ENCODE peak calls at places on chromosomes 7 and 10, in ten cellular contexts. J is sigmoid colon, W is body of pancreas, L is testis, N is stomach, K is suprapubic skin, P is right lobe of liver, F is heart left ventricle, H is HepG2, E is Peyer's patch. Y is an unnamed sample.

GRCh38 chr10:48286356-48286755 is 11.9 kb upstream of the FRMPD2 start:
- DNase-seq in H (no peak), F (no peak), J (no peak), L (no peak), K (no peak), P (no peak), E (no peak), W (no peak), N (no peak), Y (no peak)

GRCh38 chr10:119162121-119162520 is 3.4 kb downstream of the SFXN4 start:
- DNase-seq in K (no peak), W (no peak), J (peak), F (no peak), P (no peak), H (no peak), E (no peak), L (no peak), N (no peak), Y (no peak)

GRCh38 chr10:71771821-71772617 is 1.3 kb downstream of the VSIR start:
- DNase-seq in P (no peak), F (peak), H (no peak), J (peak), K (no peak), L (peak), E (no peak), W (peak), N (peak), Y (peak)

GRCh38 chr10:67612577-67613537 is 83.1 kb downstream of the CTNNA3 start:
- DNase-seq in L (no peak), J (no peak), F (no peak), P (no peak), N (no peak), K (no peak), E (no peak), W (no peak), H (no peak), Y (no peak)

GRCh38 chr7:151385626-151386300 is 24.1 kb downstream of the WDR86 start:
- DNase-seq in P (no peak), J (no peak), K (no peak), E (no peak), L (no peak), N (no peak), W (no peak), F (no peak), H (no peak), Y (no peak)

GRCh38 chr10:86708068-86708782 is 39.9 kb downstream of the LDB3 start:
- DNase-seq in K (no peak), J (peak), F (no peak), H (no peak), L (no peak), P (no peak), E (no peak), W (no peak), N (no peak), Y (no peak)

GRCh38 chr10:107144490-107144889 is 20.0 kb downstream of the SORCS1 start:
- DNase-seq in H (no peak), W (no peak), F (no peak), K (no peak), P (no peak), J (no peak), E (no peak), L (peak), N (no peak), Y (no peak)

GRCh38 chr10:75397571-75397921 is 4.0 kb downstream of the ZNF503 start:
- DNase-seq in L (no peak), P (no peak), W (peak), H (no peak), N (no peak), F (no peak), K (no peak), J (no peak), E (no peak), Y (no peak)

GRCh38 chr10:22978287-22978686 is 50.4 kb downstream of the ARMC3 start:
- DNase-seq in W (no peak), H (no peak), N (no peak), K (no peak), J (no peak), F (no peak), E (no peak), L (peak), P (no peak), Y (no peak)

DNA sequence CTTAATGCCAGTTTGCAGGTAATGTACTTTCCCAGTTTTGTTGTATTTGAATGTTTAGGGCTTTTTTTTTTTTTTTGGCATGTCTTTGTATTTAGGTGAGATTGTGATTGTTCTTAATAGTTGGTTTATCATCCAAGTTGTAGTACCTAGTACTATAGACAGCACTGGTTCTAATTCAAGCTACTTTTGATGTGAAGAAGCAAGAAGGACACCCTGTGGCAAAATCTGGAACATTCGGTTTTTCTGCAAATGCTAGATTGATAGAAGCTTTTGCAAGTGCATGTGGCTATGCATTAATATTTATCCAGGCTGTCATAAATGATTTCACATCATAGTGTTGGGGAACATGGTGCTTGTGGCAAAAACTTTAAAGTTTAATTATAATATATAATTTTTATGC is 248.9 kb downstream of the FOXP2 start:
- DNase-seq in K (no peak), J (no peak), E (no peak), N (no peak), P (no peak), L (peak), W (peak), F (no peak), H (peak), Y (no peak)
- TF ChIP-seq CTCF in K (no peak), J (no peak), E (no peak), N (no peak), P (peak), L (no peak), W (peak), F (no peak), H (peak), Y (no peak)

GRCh38 chr10:102641880-102642552 is 2.3 kb upstream of the TRIM8 start:
- DNase-seq in P (peak), E (peak), F (peak), K (peak), W (peak), N (peak), H (peak), L (peak), J (peak), Y (peak)
- TF ChIP-seq POLR2A in P (peak), E (peak), F (peak), K (peak), W (peak), N (no peak), H (peak), L (peak), J (peak), Y (peak)

DNA sequence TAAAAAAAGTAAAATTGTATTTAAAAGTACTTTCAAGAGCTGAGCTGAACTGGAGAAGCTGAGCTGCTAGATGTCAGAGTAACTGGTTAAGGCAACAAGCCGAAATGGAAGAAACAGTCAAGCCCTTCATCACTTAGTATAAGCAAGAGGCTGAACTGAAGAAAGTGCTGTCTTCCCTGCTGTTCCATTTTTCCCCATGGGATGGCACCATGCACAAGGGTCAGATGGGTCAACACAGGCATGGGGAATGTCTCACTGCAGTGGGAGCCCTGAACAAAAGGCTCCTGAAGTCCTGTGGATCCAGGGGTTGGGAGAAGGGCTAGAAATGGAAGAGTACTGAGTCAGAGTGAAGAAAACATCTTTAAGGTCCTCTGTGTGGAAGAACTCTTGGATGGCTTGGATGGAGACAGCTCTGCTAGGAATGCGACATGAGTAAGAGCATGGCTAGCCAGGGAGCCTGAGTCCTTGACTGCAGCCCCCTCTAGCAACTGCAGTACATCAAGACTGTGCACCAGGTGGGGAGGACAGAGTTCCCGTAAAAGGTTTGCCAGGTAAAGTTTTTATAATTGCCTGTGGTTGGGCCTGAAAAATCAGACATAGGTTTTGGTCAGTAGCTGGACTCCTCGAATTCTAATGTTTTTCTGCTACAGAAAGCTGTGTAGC is 348.3 kb downstream of the GPR158 start:
- DNase-seq in L (peak), W (no peak), J (no peak), E (no peak), P (no peak), K (no peak), H (no peak), F (no peak), N (no peak), Y (no peak)
- TF ChIP-seq CTCF in L (no peak), W (no peak), J (no peak), E (no peak), P (no peak), K (no peak), H (peak), F (no peak), N (no peak), Y (no peak)

GRCh38 chr10:84158061-84158460 is 15.5 kb upstream of the GPR15LG start:
- DNase-seq in L (no peak), W (no peak), J (no peak), N (no peak), H (no peak), P (no peak), E (no peak), F (no peak), K (no peak), Y (no peak)

GRCh38 chr10:84156768-84157167 is 16.8 kb upstream of the GPR15LG start:
- DNase-seq in P (no peak), N (no peak), H (no peak), J (no peak), E (no peak), K (no peak), L (no peak), W (no peak), F (no peak), Y (no peak)

GRCh38 chr10:84152769-84153168 is 13.5 kb downstream of the GHITM start:
- DNase-seq in F (no peak), W (no peak), L (no peak), H (no peak), E (no peak), J (no peak), P (no peak), K (no peak), N (no peak), Y (no peak)

GRCh38 chr10:84156009-84156408 is 16.7 kb downstream of the GHITM start:
- DNase-seq in N (no peak), E (no peak), J (no peak), W (no peak), L (no peak), F (no peak), H (no peak), K (no peak), P (no peak), Y (no peak)

DNA sequence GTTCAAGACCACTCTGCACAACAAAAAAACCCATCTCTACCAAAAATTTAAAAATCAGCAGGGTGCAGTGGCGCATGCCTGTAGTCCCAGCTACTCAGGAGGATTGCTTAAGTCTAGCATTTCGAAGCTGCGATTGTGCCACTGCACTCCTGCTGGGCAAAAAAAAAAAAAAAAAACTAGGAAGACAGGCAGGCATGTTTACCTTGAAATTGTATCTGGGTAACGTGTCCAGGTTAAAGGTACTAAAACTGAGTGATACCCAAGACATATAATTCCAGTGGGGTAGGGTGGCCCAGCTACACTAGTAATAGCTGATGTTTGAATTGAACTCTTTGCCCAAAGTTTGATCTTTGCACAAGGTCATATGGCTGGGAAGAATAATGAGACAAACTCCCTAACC is 16.2 kb downstream of the GHITM start:
- DNase-seq in F (no peak), P (no peak), K (no peak), L (no peak), W (no peak), H (no peak), N (no peak), E (no peak), J (no peak), Y (no peak)
- TF ChIP-seq POLR2A in F (no peak), P (no peak), K (no peak), L (no peak), W (no peak), H (no peak), N (no peak), E (no peak), J (no peak), Y (no peak)

GRCh38 chr7:31488562-31489203 is 25.2 kb upstream of the ITPRID1 start:
- DNase-seq in F (no peak), H (peak), J (no peak), W (peak), P (peak), N (peak), K (no peak), E (no peak), L (peak), Y (no peak)
- TF ChIP-seq CTCF in F (peak), H (peak), J (peak), W (no peak), P (peak), N (peak), K (no peak), E (peak), L (peak), Y (no peak)

DNA sequence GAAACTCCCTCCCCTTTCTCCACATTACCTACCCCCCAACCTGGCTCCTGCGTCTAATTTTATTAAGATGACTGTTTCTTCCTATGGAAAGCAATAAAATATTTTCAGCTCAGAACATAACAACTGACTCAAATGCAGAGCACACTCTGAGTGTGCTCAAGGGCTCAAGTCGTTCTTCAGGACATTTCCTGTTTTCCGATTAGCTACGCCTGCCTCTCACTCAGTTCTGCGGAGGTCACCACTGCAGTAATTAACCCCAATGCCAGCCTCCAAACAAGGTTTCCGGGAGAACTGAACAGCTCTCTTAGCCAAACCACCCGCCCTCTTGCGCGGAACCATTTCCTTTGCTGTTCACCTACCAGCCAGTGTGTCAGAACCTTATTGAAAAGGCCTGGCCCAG is 19.3 kb downstream of the MYOF start:
- DNase-seq in L (no peak), F (no peak), W (peak), N (no peak), H (no peak), P (no peak), E (no peak), K (no peak), J (peak), Y (no peak)
- TF ChIP-seq POLR2A in L (no peak), F (no peak), W (no peak), N (no peak), H (no peak), P (no peak), E (no peak), K (no peak), J (no peak), Y (no peak)

GRCh38 chr10:95841711-95842498 is 65.9 kb upstream of the CC2D2B start:
- DNase-seq in N (peak), E (peak), J (no peak), L (peak), W (peak), H (peak), F (peak), K (no peak), P (no peak), Y (peak)

GRCh38 chr10:95837783-95838182 is 70.0 kb upstream of the CC2D2B start:
- DNase-seq in P (no peak), F (peak), L (no peak), E (peak), N (no peak), K (no peak), H (no peak), W (peak), J (no peak), Y (no peak)

GRCh38 chr10:95837368-95837776 is 70.4 kb upstream of the CC2D2B start:
- DNase-seq in J (no peak), N (no peak), L (no peak), E (no peak), F (no peak), P (no peak), W (no peak), K (no peak), H (no peak), Y (no peak)

GRCh38 chr10:95840681-95841080 is 67.1 kb upstream of the CC2D2B start:
- DNase-seq in J (no peak), E (no peak), W (no peak), F (no peak), K (no peak), N (no peak), H (no peak), L (no peak), P (no peak), Y (no peak)

DNA sequence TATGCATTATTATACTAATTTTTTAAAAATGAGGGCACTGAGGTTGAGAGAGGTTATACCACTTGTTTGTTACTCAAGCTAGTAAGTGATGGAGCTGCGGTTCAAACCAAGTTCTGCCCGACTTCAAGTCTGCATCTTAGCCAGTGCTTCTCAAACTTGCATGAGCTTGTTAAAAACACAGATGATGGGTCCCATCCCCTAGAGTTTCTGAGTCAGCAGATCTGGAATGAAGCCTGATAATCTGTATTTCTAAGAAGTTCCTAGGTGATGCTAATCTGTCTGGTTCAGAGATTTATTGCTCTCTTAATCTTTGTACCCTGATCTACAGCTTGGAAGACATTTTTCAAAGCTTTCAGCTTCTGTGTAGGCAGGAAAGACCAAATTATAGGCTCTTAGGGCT is 67.7 kb upstream of the CC2D2B start:
- DNase-seq in H (no peak), W (no peak), J (no peak), N (no peak), K (no peak), E (no peak), P (no peak), L (no peak), F (no peak), Y (no peak)
- TF ChIP-seq CTCF in H (no peak), W (no peak), J (no peak), N (no peak), K (no peak), E (no peak), P (no peak), L (no peak), F (no peak), Y (no peak)

GRCh38 chr7:36736827-36737211 is 12.5 kb upstream of the AOAH start:
- DNase-seq in K (no peak), F (no peak), N (no peak), L (no peak), H (no peak), J (no peak), E (no peak), P (no peak), W (no peak), Y (no peak)
- TF ChIP-seq POLR2A in K (no peak), F (no peak), N (no peak), L (no peak), H (no peak), J (no peak), E (no peak), P (no peak), W (peak), Y (no peak)

GRCh38 chr10:127815147-127815546 is 77.6 kb downstream of the CLRN3 start:
- DNase-seq in N (no peak), H (no peak), E (no peak), W (no peak), P (no peak), F (no peak), L (no peak), J (no peak), K (no peak), Y (no peak)
- TF ChIP-seq CTCF in N (no peak), H (no peak), E (no peak), W (no peak), P (peak), F (peak), L (peak), J (no peak), K (no peak), Y (no peak)

DNA sequence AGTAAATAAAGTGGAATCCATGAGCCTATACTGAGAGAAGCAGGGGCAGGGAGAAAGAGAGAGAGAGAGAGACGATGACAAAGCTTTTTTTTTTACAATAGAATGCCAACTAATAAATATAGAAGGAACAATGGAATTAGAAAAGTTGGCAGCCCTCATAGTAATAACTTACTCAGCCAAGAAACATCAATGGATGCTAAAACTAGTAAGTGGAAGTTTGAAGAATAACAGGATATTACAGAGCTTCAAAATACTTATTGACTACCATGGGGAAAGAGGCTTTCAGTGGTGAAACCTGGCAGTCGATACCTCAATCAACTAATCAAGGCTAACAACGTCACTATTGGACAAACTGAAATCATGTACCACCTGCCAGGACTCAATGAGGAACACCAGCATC is 100.5 kb upstream of the LRRC4 start:
- DNase-seq in N (no peak), H (no peak), W (no peak), K (no peak), L (no peak), J (no peak), F (no peak), P (no peak), E (no peak), Y (no peak)
- TF ChIP-seq POLR2A in N (no peak), H (no peak), W (no peak), K (no peak), L (no peak), J (no peak), F (no peak), P (no peak), E (no peak), Y (no peak)

Y was measured in lower leg skin.